ENCODE peak calls at places on chromosomes 3 and 15, in six cellular contexts. L is GM13976, X is kidney epithelial cell, G is dorsolateral prefrontal cortex, T is PC-9, D is astrocyte of the spinal cord. Q is an unnamed sample.
A peak's percentile ranks its signal among the peaks of the same experiment; 100 is the strongest.

GRCh38 chr3:160921020-160921635 is 165.1 kb downstream of the PPM1L start:
- DNase-seq in X (no peak), L (peak; percentile 35), T (peak; percentile 28), G (no peak), D (peak; percentile 54), Q (peak; percentile 15)

GRCh38 chr3:81218023-81218422 is 543.4 kb downstream of the GBE1 start:
- DNase-seq in X (no peak), T (peak; percentile 3), L (no peak), D (peak; percentile 29), G (no peak), Q (no peak)

GRCh38 chr15:89365457-89366055 is 30.9 kb upstream of the POLG start:
- DNase-seq in L (no peak), D (no peak), G (no peak), X (no peak), T (no peak), Q (no peak)

GRCh38 chr3:156816091-156816793 is 9.9 kb upstream of the LEKR1 start:
- DNase-seq in T (peak; percentile 49), X (no peak), D (peak; percentile 39), L (peak; percentile 65), G (no peak), Q (peak; percentile 40)

GRCh38 chr3:37620071-37620635 is 241.5 kb upstream of the CTDSPL start:
- DNase-seq in D (no peak), G (no peak), L (no peak), X (no peak), T (no peak), Q (no peak)

GRCh38 chr3:144073698-144074097 is 102.1 kb downstream of the DIPK2A start:
- DNase-seq in L (no peak), G (no peak), T (no peak), X (no peak), D (no peak), Q (no peak)

GRCh38 chr15:89441295-89441762 is 55.1 kb downstream of the RHCG start:
- DNase-seq in G (no peak), T (peak; percentile 16), X (no peak), D (no peak), L (peak; percentile 88), Q (no peak)

GRCh38 chr3:125624341-125624740 is 29.0 kb upstream of the OSBPL11 start:
- DNase-seq in D (no peak), L (no peak), X (no peak), T (no peak), G (no peak), Q (no peak)

GRCh38 chr3:99789322-99789721 is 28.3 kb upstream of the CMSS1 start:
- DNase-seq in L (peak; percentile 33), T (peak; percentile 34), G (peak; percentile 35), D (peak; percentile 70), X (peak; percentile 18), Q (peak; percentile 12)

GRCh38 chr3:60803156-60803555 is 448.1 kb downstream of the FHIT start:
- DNase-seq in G (no peak), X (no peak), T (no peak), L (no peak), D (no peak), Q (no peak)

GRCh38 chr3:73056365-73057150 is 4.9 kb upstream of the EBLN2 start:
- DNase-seq in G (no peak), T (no peak), L (peak; percentile 36), D (peak; percentile 64), X (no peak), Q (no peak)

GRCh38 chr3:134457331-134458125 is 28.3 kb downstream of the ANAPC13 start:
- DNase-seq in D (no peak), G (no peak), X (no peak), T (no peak), L (no peak), Q (no peak)

GRCh38 chr15:54504695-54505094 is 526.5 kb downstream of the UNC13C start:
- DNase-seq in L (no peak), D (no peak), G (no peak), T (no peak), X (no peak), Q (no peak)

GRCh38 chr3:78670087-78670486 is 1097.7 kb downstream of the ROBO1 start:
- DNase-seq in D (no peak), G (no peak), L (no peak), T (no peak), X (no peak), Q (no peak)

GRCh38 chr3:149589332-149589731 is 68.5 kb downstream of the WWTR1 start:
- DNase-seq in D (peak; percentile 83), L (no peak), X (no peak), T (no peak), G (no peak), Q (no peak)

GRCh38 chr3:197713477-197713822 is 23.3 kb downstream of the RUBCN start:
- DNase-seq in G (no peak), L (no peak), T (peak; percentile 39), D (no peak), X (peak; percentile 62), Q (no peak)

GRCh38 chr3:37480003-37480402 is 305.6 kb upstream of the LRRFIP2 start:
- DNase-seq in D (no peak), G (no peak), X (no peak), L (no peak), T (no peak), Q (no peak)

DNA sequence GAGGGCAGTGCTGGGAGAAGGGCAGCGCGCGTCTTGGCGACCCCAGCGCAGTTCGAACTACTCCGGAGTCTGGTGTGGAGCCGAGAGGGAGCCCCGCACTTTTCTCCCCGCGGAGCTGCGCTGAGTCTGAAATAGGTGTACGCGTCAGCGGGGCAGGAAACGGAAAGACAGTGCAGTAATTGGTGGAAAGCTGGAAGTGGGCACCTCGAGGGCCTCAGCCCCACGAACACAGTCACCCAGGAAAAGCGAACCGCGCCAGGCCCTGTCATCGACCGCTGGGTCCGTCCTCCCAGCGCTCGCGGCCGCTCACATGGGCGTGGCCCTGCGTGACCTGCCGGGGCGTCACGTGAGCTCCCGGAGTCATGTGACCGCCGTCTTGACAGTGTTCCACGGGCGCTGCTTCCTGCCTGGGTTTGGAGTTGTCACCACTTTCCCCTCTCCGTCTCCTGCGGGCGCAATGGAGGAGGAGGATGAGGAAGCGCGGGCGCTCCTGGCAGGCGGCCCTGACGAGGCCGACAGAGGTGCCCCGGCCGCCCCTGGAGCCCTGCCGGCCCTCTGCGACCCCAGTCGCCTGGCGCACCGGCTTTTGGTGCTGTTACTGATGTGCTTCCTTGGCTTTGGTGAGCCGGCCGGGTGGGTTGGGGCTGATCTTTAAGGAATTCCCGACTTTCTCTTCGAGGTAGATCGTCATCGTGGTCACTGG is at the start of gene MFSD1:
- DNase-seq in D (peak; percentile 91), T (peak; percentile 92), L (peak; percentile 94), G (peak; percentile 96), X (peak; percentile 48), Q (peak; percentile 80)
- TF ChIP-seq CTCF in D (no peak), T (no peak), L (no peak), G (peak; percentile 30), X (no peak), Q (no peak)

GRCh38 chr3:14862303-14862660 is 43.5 kb downstream of the FGD5 start:
- DNase-seq in T (no peak), X (no peak), D (no peak), L (no peak), G (no peak), Q (no peak)

GRCh38 chr3:14862661-14863230 is 44.0 kb downstream of the FGD5 start:
- DNase-seq in L (no peak), X (no peak), T (no peak), G (no peak), D (no peak), Q (no peak)

GRCh38 chr3:14861451-14862302 is 42.9 kb downstream of the FGD5 start:
- DNase-seq in G (no peak), D (no peak), L (no peak), T (no peak), X (no peak), Q (no peak)

GRCh38 chr3:14864131-14864530 is 45.4 kb downstream of the FGD5 start:
- DNase-seq in X (no peak), D (no peak), G (no peak), L (no peak), T (no peak), Q (no peak)

GRCh38 chr3:14863324-14864100 is 44.8 kb downstream of the FGD5 start:
- DNase-seq in D (no peak), G (no peak), T (no peak), X (no peak), L (no peak), Q (no peak)
- TF ChIP-seq CTCF in D (peak; percentile 20), G (no peak), T (no peak), X (no peak), L (no peak), Q (peak; percentile 18)

GRCh38 chr3:127337911-127338531 is 50.2 kb upstream of the PRR20G start:
- DNase-seq in G (no peak), L (no peak), X (no peak), T (no peak), D (no peak), Q (no peak)

GRCh38 chr3:127337001-127337400 is 49.2 kb upstream of the PRR20G start:
- DNase-seq in L (no peak), X (no peak), T (no peak), D (no peak), G (no peak), Q (no peak)

GRCh38 chr3:127339016-127339415 is 51.2 kb upstream of the PRR20G start:
- DNase-seq in G (no peak), X (no peak), L (no peak), D (no peak), T (no peak), Q (no peak)

GRCh38 chr3:127339943-127340861 is 52.4 kb upstream of the PRR20G start:
- DNase-seq in D (no peak), G (no peak), L (peak; percentile 43), T (no peak), X (no peak), Q (no peak)

DNA sequence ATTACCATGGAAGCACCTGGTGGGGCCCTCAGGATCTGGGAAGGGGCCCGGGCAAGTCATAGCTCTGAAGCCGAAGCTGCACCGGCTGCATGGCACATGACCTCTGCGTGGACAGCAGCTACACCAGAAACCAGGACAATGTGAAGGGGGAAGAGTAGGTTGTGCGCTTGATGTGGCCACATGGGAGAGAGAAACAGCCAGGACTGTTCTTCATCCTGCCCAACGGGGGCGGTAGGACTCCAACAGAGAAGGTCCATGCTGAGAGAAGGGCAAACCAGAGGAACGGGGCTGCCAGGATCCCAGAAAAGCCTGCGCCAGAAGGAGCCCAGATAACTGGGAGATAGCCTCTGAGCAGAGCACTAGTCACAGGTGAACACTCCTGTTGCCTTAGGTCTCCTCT is 54.9 kb upstream of the PRR20G start:
- DNase-seq in D (no peak), G (no peak), X (no peak), T (no peak), L (no peak), Q (no peak)
- TF ChIP-seq CTCF in D (no peak), G (no peak), X (no peak), T (no peak), L (peak; percentile 3), Q (no peak)

DNA sequence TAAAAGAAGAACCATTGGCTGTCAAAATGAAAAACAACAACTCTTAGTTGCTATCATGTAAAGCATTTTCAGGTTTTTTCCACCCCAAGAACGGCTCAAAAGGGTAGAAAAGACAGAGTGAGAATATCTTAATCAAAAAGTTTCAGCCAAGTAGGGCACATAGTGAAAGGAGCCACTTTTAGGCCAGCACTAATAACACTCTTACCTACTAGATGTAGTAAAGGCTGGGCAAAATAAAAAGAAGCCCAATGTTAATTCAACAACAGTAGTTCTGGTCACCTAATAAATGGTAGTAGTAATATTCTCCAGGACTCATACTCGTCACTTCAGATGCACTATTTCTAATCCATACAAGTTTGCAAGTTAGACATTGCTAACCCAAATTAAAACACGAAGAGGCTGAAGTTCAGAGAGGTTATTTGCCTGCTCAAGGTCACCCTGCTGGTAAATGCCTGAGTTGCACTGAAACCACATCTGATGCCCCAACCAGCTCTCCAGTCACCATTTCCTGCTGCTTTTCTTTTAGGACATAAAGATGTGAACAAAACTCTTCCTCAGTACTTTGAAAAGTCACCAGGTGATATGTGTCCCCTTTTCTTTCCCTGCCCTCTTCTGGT is 7.5 kb downstream of the GOLIM4 start:
- DNase-seq in T (no peak), G (no peak), X (no peak), D (no peak), L (no peak), Q (no peak)
- TF ChIP-seq CTCF in T (no peak), G (peak; percentile 13), X (peak; percentile 35), D (peak; percentile 31), L (peak; percentile 29), Q (peak; percentile 58)